ENCODE peak calls at places on chromosomes 16 and 17, in eight cellular contexts. E is A549; W is T-helper 17 cell; F is natural killer cell; J is lower lobe of right lung; O is right cardiac atrium; C is Panc1; G is stimulated activated effector memory CD8-positive, alpha-beta T cell treated with anti-CD3 and anti-CD28 coated beads, Interleukin-12 subunit alpha, Interleukin-12 subunit beta, amount 100 ng/mL, for 72 hours. V is an unnamed sample.

GRCh38 chr17:81151039-81151677 is 14.1 kb upstream of the PVALEF start:
- ATAC-seq in E (peak), W (no peak), F (no peak), J (no peak), O (no peak), C (no peak), G (no peak), V (no peak)

GRCh38 chr17:63270610-63271009 is 175.5 kb downstream of the CYB561 start:
- ATAC-seq in E (no peak), W (no peak), F (no peak), J (no peak), O (no peak), C (no peak), G (no peak), V (no peak)

GRCh38 chr17:63001689-63002394 is 35.8 kb downstream of the TANC2 start:
- ATAC-seq in E (no peak), W (no peak), F (no peak), J (no peak), O (no peak), C (no peak), G (no peak), V (peak)

GRCh38 chr17:65154770-65155589 is 17.8 kb downstream of the RGS9 start:
- ATAC-seq in E (peak), W (peak), F (peak), J (no peak), O (no peak), C (no peak), G (peak), V (peak)

GRCh38 chr16:58462499-58462996 is 37.4 kb upstream of the NDRG4 start:
- ATAC-seq in E (no peak), W (no peak), F (no peak), J (no peak), O (no peak), C (no peak), G (no peak), V (no peak)

GRCh38 chr17:20925954-20926353 is 116.9 kb downstream of the USP22 start:
- ATAC-seq in E (no peak), W (no peak), F (no peak), J (no peak), O (no peak), C (no peak), G (no peak), V (no peak)

GRCh38 chr16:54052271-54052670 is 234.3 kb downstream of the IRX3 start:
- ATAC-seq in E (no peak), W (no peak), F (no peak), J (no peak), O (no peak), C (no peak), G (no peak), V (no peak)

GRCh38 chr17:67663445-67663844 is 54.3 kb upstream of the NOL11 start:
- ATAC-seq in E (no peak), W (no peak), F (no peak), J (no peak), O (no peak), C (no peak), G (no peak), V (no peak)

GRCh38 chr16:54862529-54862928 is 68.1 kb upstream of the IRX5 start:
- ATAC-seq in E (no peak), W (no peak), F (no peak), J (no peak), O (no peak), C (no peak), G (no peak), V (no peak)

GRCh38 chr16:60605176-60605575 is 1431.1 kb downstream of the CDH8 start:
- ATAC-seq in E (no peak), W (no peak), F (no peak), J (no peak), O (no peak), C (no peak), G (no peak), V (no peak)

GRCh38 chr16:17501321-17501720 is 30.6 kb upstream of the XYLT1 start:
- ATAC-seq in E (no peak), W (no peak), F (no peak), J (no peak), O (no peak), C (no peak), G (no peak), V (no peak)

GRCh38 chr17:83012873-83013778 is 66.3 kb upstream of the METRNL start:
- ATAC-seq in E (no peak), W (no peak), F (no peak), J (peak), O (peak), C (no peak), G (no peak), V (peak)

GRCh38 chr16:88376835-88377726 is 5.7 kb upstream of the ZNF469 start:
- ATAC-seq in E (no peak), W (no peak), F (no peak), J (no peak), O (peak), C (peak), G (peak), V (no peak)

GRCh38 chr17:81386646-81387234 is 8.5 kb upstream of the BAHCC1 start:
- ATAC-seq in E (peak), W (peak), F (peak), J (peak), O (peak), C (peak), G (peak), V (peak)

GRCh38 chr16:51382940-51383339 is 231.9 kb upstream of the SALL1 start:
- ATAC-seq in E (no peak), W (no peak), F (no peak), J (no peak), O (no peak), C (no peak), G (no peak), V (no peak)

GRCh38 chr17:75511610-75512575 is 3.4 kb downstream of the CASKIN2 start:
- ATAC-seq in E (no peak), W (no peak), F (no peak), J (no peak), O (peak), C (no peak), G (no peak), V (no peak)

GRCh38 chr17:56096026-56096807 is 57.1 kb upstream of the ANKFN1 start:
- ATAC-seq in E (no peak), W (no peak), F (no peak), J (no peak), O (no peak), C (no peak), G (no peak), V (no peak)

GRCh38 chr17:47831934-47832327 is 461 bp downstream of the LRRC46 start:
- ATAC-seq in E (peak), W (no peak), F (no peak), J (peak), O (peak), C (no peak), G (no peak), V (peak)

GRCh38 chr17:75758131-75758905 is 6.7 kb downstream of the GALK1 start:
- ATAC-seq in E (peak), W (no peak), F (no peak), J (no peak), O (no peak), C (peak), G (no peak), V (peak)

GRCh38 chr16:75250089-75250808 is 1.2 kb downstream of the BCAR1 start:
- ATAC-seq in E (peak), W (peak), F (no peak), J (peak), O (no peak), C (no peak), G (no peak), V (peak)

V was measured in esophagus mucosa.